ENCODE peak calls at places on chromosomes 13 and 19, in eight cellular contexts. J is glutamatergic neuron, C is HCT116, U is endodermal cell, R is GM06990, V is heart left ventricle, A is AG09309, D is pancreas. F is an unnamed sample.

GRCh38 chr19:48419158-48419920 is 25.9 kb downstream of the GRIN2D start:
- DNase-seq in U (peak), R (peak), J (peak), D (no peak), A (no peak), V (peak), C (no peak), F (peak)

GRCh38 chr19:43532571-43532961 is 422 bp upstream of the ZNF575 start:
- DNase-seq in R (no peak), U (no peak), A (no peak), D (peak), J (no peak), C (peak), V (peak), F (peak)

GRCh38 chr19:47523473-47523872 is 8.6 kb upstream of the NAPA start:
- DNase-seq in U (no peak), A (no peak), C (no peak), V (peak), R (no peak), J (no peak), D (no peak), F (no peak)

GRCh38 chr19:55454787-55455243 is 6.6 kb downstream of the ISOC2 start:
- DNase-seq in R (no peak), D (no peak), V (no peak), C (no peak), U (peak), J (peak), A (no peak), F (peak)

GRCh38 chr19:49282184-49282583 is 42.8 kb downstream of the SLC6A16 start:
- DNase-seq in D (no peak), U (no peak), J (no peak), V (no peak), C (no peak), R (no peak), A (no peak), F (no peak)

GRCh38 chr19:46040952-46041500 is at the start of gene IGFL4:
- DNase-seq in U (no peak), V (no peak), R (no peak), D (no peak), C (no peak), J (no peak), A (no peak), F (no peak)

GRCh38 chr13:103883152-103883551 is 816.9 kb upstream of the SLC10A2 start:
- DNase-seq in J (peak), V (peak), C (peak), A (peak), D (peak), R (no peak), U (peak), F (no peak)

GRCh38 chr13:97301382-97302095 is 79.4 kb downstream of the MBNL2 start:
- DNase-seq in R (no peak), D (no peak), J (no peak), U (no peak), A (no peak), V (no peak), C (no peak), F (no peak)

GRCh38 chr13:41058229-41059070 is 2.9 kb upstream of the WBP4 start:
- DNase-seq in A (no peak), V (no peak), J (no peak), D (peak), U (no peak), R (no peak), C (no peak), F (no peak)

GRCh38 chr19:27660428-27660827 is 1552.5 kb downstream of the UQCRFS1 start:
- DNase-seq in A (no peak), J (no peak), U (peak), R (no peak), V (no peak), D (no peak), C (no peak), F (no peak)

GRCh38 chr19:6999938-7000732 is 21.1 kb downstream of the MBD3L2B start:
- DNase-seq in C (no peak), J (no peak), R (no peak), D (no peak), V (no peak), A (no peak), U (no peak), F (no peak)

GRCh38 chr19:7006305-7006704 is 14.9 kb downstream of the MBD3L2B start:
- DNase-seq in J (no peak), U (no peak), R (no peak), D (no peak), A (no peak), C (no peak), V (no peak), F (no peak)

GRCh38 chr19:7007859-7008258 is 13.4 kb downstream of the MBD3L2B start:
- DNase-seq in J (no peak), C (no peak), U (no peak), A (no peak), V (no peak), R (no peak), D (no peak), F (no peak)

GRCh38 chr19:7000816-7001215 is 20.4 kb downstream of the MBD3L2B start:
- DNase-seq in D (no peak), C (no peak), U (no peak), V (no peak), A (no peak), R (no peak), J (no peak), F (no peak)

DNA sequence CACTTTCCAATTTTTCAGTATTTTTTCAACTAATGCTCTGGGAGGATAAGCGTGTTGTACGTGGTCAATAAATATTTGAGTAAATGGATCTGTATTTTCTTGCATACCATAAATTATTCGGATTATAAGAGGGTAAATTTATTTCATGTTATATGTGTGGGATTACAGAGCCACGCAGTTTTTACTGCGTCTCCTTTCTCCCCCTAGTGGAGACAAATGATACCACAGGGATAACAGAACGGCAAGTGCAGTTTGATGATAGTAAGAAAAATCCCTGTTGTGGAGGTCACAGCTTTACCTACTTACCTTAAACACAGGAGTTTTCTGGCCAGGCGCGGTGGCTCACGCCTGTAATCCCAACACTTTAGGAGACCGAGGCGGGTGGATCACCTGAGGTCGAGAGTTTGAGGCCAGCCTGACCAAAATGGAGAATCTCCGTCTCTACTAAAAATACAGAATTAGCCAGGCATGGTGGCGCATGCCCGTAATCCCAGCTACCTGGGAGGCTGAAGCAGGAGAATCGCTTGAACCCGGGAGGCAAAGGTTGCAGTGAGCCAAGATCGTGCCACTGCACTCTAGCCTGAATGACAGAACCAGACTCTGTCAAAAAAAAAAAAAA is 16.8 kb downstream of the MBD3L2B start:
- DNase-seq in R (no peak), D (no peak), J (no peak), U (peak), A (no peak), V (no peak), C (peak), F (no peak)
- TF ChIP-seq CTCF in R (peak), D (peak), J (peak), U (peak), A (no peak), V (peak), C (peak), F (peak)

DNA sequence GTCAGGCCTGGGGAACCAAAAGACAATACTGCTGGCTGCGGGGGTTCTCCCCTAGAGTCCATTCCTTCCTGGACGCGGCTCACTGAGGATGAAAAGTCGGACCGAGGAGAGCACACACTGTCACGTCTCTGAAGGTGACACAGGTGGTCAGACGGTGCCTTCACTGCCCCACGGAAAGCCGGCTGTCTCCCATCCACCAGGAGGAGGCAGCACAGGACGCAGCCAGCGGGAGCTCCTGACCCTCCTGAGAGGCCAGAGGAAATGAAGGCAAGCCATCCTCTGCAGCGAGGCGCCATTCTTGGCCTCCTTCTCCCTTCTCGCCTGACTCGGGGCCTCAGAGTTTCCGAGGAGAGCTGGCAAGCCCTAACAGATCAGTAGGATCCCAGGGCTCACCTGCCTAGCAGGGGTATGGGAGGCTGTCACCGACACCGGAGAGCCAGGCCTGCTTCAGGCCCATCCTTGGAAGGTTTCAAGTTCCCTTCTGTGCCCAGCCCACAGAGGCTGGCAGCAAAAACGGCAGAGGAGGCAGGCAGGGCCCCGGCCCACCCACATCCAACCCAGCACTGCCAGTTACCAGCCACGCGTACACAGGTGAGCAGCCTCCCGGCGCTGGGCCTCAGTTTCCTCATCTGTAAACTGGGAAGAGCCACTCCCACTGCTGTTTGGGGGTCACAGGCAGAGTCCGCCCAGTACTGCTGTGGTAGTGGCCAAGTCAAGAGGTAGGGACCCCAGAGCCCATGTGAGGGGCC is 4.5 kb downstream of the REXO1 start:
- DNase-seq in C (no peak), J (peak), U (peak), V (no peak), R (no peak), A (no peak), D (no peak), F (no peak)
- TF ChIP-seq CTCF in C (no peak), J (peak), U (peak), V (no peak), R (no peak), A (no peak), D (no peak), F (no peak)

GRCh38 chr19:38264486-38265212 is at the start of gene SPINT2:
- DNase-seq in R (peak), A (no peak), C (peak), U (peak), J (peak), D (no peak), V (no peak), F (peak)
- TF ChIP-seq CTCF in R (no peak), A (no peak), C (no peak), U (peak), J (no peak), D (no peak), V (no peak), F (no peak)

GRCh38 chr13:52454825-52455676 is at the start of gene CKAP2:
- DNase-seq in U (peak), A (peak), V (peak), C (peak), R (peak), J (peak), D (peak), F (peak)
- TF ChIP-seq CTCF in U (no peak), A (no peak), V (no peak), C (no peak), R (no peak), J (no peak), D (no peak), F (no peak)

GRCh38 chr13:33015791-33016323 is 366 bp upstream of the KL start:
- DNase-seq in J (peak), C (no peak), R (peak), A (no peak), V (peak), D (no peak), U (peak), F (peak)

GRCh38 chr13:33018886-33019285 is 2.7 kb downstream of the KL start:
- DNase-seq in V (no peak), A (no peak), J (no peak), R (no peak), C (no peak), D (no peak), U (no peak), F (no peak)

GRCh38 chr13:33016414-33017409 is at the start of gene KL:
- DNase-seq in R (peak), V (peak), D (peak), J (peak), A (no peak), U (peak), C (no peak), F (peak)

GRCh38 chr13:33015275-33015674 is 948 bp upstream of the KL start:
- DNase-seq in R (no peak), V (no peak), D (no peak), U (no peak), C (no peak), A (no peak), J (no peak), F (no peak)

DNA sequence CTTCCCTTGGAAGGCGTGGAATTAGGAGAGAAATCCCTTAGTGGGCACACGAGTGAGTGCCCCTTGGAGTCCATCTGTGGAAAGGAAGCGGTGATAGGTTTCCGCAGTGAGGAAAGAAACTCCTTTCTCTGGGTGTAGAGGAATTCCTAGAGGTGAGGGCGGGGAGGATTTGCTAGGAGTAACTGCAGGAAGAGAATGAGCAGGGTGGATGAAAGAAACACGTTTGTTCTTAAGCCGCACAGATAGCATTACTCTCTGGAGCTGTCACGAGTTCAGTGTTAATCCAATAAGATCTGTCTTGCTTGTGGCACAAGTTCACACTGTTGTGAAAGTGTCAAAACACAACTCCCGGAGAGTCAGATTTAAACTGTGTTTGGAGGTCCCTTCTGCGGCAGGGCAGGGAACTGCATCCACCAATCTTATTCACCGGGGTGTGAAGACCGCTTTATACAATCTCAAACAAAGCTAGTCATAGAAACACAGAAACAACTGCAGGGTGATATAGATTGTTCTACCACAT is 1.2 kb downstream of the KL start:
- DNase-seq in V (peak), J (no peak), D (no peak), C (no peak), R (peak), A (no peak), U (peak), F (peak)
- TF ChIP-seq CTCF in V (peak), J (peak), D (no peak), C (no peak), R (peak), A (no peak), U (peak), F (peak)

F was measured in GM10248.